ENCODE peak calls at places on chromosomes 3 and 15, in six cellular contexts. F is esophagus squamous epithelium, R is endodermal cell, E is transverse colon, A is PC-3, T is tibial artery. C is an unnamed sample.

GRCh38 chr15:78006567-78007205 is 70.8 kb downstream of the TBC1D2B start:
- DNase-seq in F (no peak), R (no peak), E (peak), A (no peak), T (no peak), C (no peak)

GRCh38 chr15:39312984-39313383 is 267.9 kb upstream of the THBS1 start:
- DNase-seq in F (no peak), R (no peak), E (peak), A (peak), T (peak), C (no peak)

GRCh38 chr3:51977449-51978142 is 2.7 kb downstream of the ABHD14A start:
- DNase-seq in F (no peak), R (no peak), E (no peak), A (no peak), T (no peak), C (no peak)

GRCh38 chr3:115165266-115165665 is 18.2 kb upstream of the ZBTB20 start:
- DNase-seq in F (no peak), R (no peak), E (no peak), A (no peak), T (no peak), C (no peak)

GRCh38 chr3:12436514-12437222 is 47.6 kb upstream of the TSEN2 start:
- DNase-seq in F (no peak), R (peak), E (no peak), A (peak), T (no peak), C (peak)

GRCh38 chr3:111668912-111669488 is 73.9 kb upstream of the ZBED2 start:
- DNase-seq in F (no peak), R (no peak), E (no peak), A (peak), T (no peak), C (peak)

GRCh38 chr3:183385698-183386590 is 42.5 kb downstream of the MCF2L2 start:
- DNase-seq in F (no peak), R (peak), E (peak), A (peak), T (peak), C (peak)

GRCh38 chr3:196528639-196529233 is 13.6 kb upstream of the SMCO1 start:
- DNase-seq in F (no peak), R (peak), E (peak), A (peak), T (peak), C (peak)

GRCh38 chr15:63793046-63793483 is 40.7 kb downstream of the HERC1 start:
- DNase-seq in F (no peak), R (no peak), E (no peak), A (no peak), T (no peak), C (no peak)

GRCh38 chr15:53457479-53457878 is 302.0 kb downstream of the WDR72 start:
- DNase-seq in F (no peak), R (no peak), E (no peak), A (no peak), T (no peak), C (no peak)

GRCh38 chr3:43142472-43142871 is 36.6 kb upstream of the POMGNT2 start:
- DNase-seq in F (no peak), R (no peak), E (no peak), A (no peak), T (no peak), C (no peak)
- TF ChIP-seq CTCF in F (no peak), R (no peak), E (no peak), A (no peak), T (no peak), C (no peak)

GRCh38 chr15:45116482-45117326 is 2.6 kb downstream of the DUOXA2 start:
- DNase-seq in F (no peak), R (no peak), E (no peak), A (no peak), T (no peak), C (no peak)

GRCh38 chr15:45118996-45119395 is 4.9 kb downstream of the DUOXA2 start:
- DNase-seq in F (no peak), R (no peak), E (no peak), A (no peak), T (no peak), C (no peak)

GRCh38 chr15:45118131-45118588 is 4.0 kb downstream of the DUOXA2 start:
- DNase-seq in F (peak), R (peak), E (peak), A (peak), T (peak), C (peak)

GRCh38 chr15:45116006-45116481 is 1.9 kb downstream of the DUOXA2 start:
- DNase-seq in F (no peak), R (no peak), E (no peak), A (no peak), T (no peak), C (no peak)

GRCh38 chr15:45117327-45118130 is 3.4 kb downstream of the DUOXA2 start:
- DNase-seq in F (no peak), R (no peak), E (no peak), A (no peak), T (no peak), C (no peak)
- H3K4me3 ChIP-seq in F (peak), R (no peak), E (no peak), A (peak), T (peak), C (no peak)

GRCh38 chr3:87488725-87489124 is 212.3 kb upstream of the POU1F1 start:
- DNase-seq in F (no peak), R (no peak), E (no peak), A (no peak), T (no peak), C (peak)
- TF ChIP-seq CTCF in F (no peak), R (no peak), E (no peak), A (no peak), T (no peak), C (no peak)

DNA sequence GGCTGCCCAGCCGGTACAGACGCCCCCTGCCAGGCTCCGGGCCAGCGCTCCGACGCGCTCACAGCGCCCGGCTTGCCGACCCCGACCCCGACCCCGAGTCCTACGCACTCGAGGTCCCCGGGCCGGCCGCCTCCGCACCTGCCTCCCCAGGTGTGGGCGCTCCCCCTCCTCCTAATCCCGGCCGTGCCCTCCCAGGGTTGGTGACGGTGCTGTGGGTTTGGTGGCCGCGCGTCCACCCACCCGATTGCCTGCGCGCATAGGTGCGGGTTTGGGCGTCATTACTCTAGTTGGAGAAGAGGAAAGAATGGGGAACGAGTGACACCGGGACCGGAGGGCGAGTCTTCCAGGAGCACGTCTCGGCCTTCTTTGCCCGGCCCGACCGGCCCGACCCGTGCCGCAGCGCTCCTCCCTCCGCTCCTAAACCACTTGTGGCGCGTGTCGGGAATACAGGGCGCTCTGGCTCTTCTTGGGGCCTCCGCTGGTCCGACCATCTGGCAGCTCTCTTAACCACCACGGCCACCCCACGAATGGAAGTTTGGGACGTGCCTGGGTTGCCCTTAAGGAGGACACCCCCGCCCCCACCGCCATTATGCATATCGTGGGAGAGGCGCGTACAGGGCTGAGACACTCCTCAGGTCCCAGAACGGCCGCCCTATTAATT is 814 bp upstream of the THRB start:
- DNase-seq in F (no peak), R (peak), E (peak), A (peak), T (peak), C (peak)
- H3K4me3 ChIP-seq in F (peak), R (peak), E (peak), A (peak), T (peak), C (peak)

DNA sequence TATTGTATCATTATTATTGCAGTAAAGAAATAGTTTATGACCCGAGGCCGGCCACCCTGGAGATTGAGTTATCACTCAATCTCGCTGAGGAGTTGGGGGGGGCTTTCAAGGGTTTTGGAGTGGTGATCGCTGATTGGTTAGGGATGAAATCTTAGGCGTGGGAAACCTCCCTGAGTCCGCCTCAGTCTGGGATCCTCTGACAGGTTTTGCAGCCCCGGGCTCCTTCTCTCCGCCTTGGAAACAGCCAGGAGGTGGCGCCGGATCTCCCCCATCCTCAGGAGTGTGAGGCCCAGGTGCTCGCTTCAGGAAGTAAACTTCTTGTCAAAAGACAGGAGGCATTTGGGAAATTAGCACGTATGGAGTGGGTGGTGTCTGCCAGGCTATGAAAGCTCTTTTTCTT is 41.1 kb upstream of the SEC61A1 start:
- DNase-seq in F (no peak), R (peak), E (peak), A (peak), T (no peak), C (no peak)
- TF ChIP-seq CTCF in F (peak), R (peak), E (no peak), A (peak), T (no peak), C (no peak)